ENCODE peak calls at places on chromosomes 6 and 20, in six cellular contexts. Q, B, K, Y, T and G are unnamed samples.

GRCh38 chr20:57698191-57698866 is 11.5 kb downstream of the PMEPA1 start:
- DNase-seq in Q (no peak), B (peak; percentile 98), K (peak; percentile 96), Y (no peak), T (no peak), G (peak; percentile 100)

GRCh38 chr6:138546733-138547185 is 47.5 kb upstream of the NHSL1 start:
- DNase-seq in Q (no peak), B (peak; percentile 88), K (no peak), Y (no peak), T (no peak), G (peak; percentile 13)

GRCh38 chr6:100353276-100354015 is 111.3 kb downstream of the SIM1 start:
- DNase-seq in Q (no peak), B (peak; percentile 68), K (peak; percentile 67), Y (no peak), T (no peak), G (peak; percentile 14)

GRCh38 chr6:132643547-132643946 is 15.4 kb downstream of the TAAR1 start:
- DNase-seq in Q (no peak), B (no peak), K (no peak), Y (no peak), T (no peak), G (no peak)

GRCh38 chr6:18263561-18264337 is 581 bp downstream of the DEK start:
- DNase-seq in Q (peak; percentile 68), B (peak; percentile 28), K (peak; percentile 48), Y (peak; percentile 79), T (peak; percentile 74), G (peak; percentile 61)

GRCh38 chr6:17640477-17640917 is 40.4 kb downstream of the FAM8A1 start:
- DNase-seq in Q (no peak), B (no peak), K (peak; percentile 9), Y (no peak), T (no peak), G (no peak)

GRCh38 chr6:142013875-142014495 is 118.7 kb upstream of the GJE1 start:
- DNase-seq in Q (no peak), B (peak; percentile 19), K (no peak), Y (no peak), T (no peak), G (peak; percentile 43)

GRCh38 chr6:154868143-154868594 is 126.9 kb upstream of the TIAM2 start:
- DNase-seq in Q (no peak), B (peak; percentile 73), K (peak; percentile 54), Y (no peak), T (no peak), G (peak; percentile 66)

GRCh38 chr6:43122146-43122545 is 46.0 kb downstream of the PTK7 start:
- DNase-seq in Q (no peak), B (no peak), K (no peak), Y (no peak), T (no peak), G (no peak)

GRCh38 chr6:11434565-11435326 is 102.8 kb upstream of the TMEM170B start:
- DNase-seq in Q (no peak), B (peak; percentile 84), K (peak; percentile 70), Y (no peak), T (no peak), G (peak; percentile 97)

GRCh38 chr6:73631849-73632248 is 21.9 kb downstream of the SLC17A5 start:
- DNase-seq in Q (no peak), B (peak; percentile 24), K (peak; percentile 46), Y (no peak), T (no peak), G (peak; percentile 10)

GRCh38 chr6:138250513-138251247 is 32.4 kb upstream of the PBOV1 start:
- DNase-seq in Q (no peak), B (peak; percentile 92), K (peak; percentile 70), Y (no peak), T (peak; percentile 17), G (no peak)

DNA sequence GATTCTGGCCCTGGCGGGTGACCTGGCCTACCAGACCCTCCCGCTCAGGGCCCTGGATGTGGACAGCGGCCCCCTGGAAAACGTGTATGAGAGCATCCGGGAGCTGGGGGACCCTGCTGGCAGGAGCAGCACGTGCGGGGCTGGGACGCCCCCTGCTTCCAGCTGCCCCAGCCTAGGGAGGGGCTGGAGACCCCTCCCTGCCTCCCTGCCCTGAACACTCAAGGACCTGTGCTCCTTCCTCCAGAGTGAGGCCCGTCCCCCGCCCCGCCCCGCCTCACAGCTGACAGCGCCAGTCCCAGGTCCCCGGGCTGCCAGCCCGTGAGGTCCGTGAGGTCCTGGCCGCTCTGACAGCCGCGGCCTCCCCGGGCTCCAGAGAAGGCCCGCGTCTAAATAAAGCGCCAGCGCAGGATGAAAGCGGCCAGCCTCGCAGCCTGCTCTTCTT is 868 bp upstream of the SLC2A4RG start:
- DNase-seq in Q (no peak), B (peak; percentile 28), K (no peak), Y (peak; percentile 78), T (peak; percentile 77), G (no peak)
- H3K4me3 ChIP-seq in Q (peak overlapping the region; percentile 65), B (no peak overlapping the region), K (no peak overlapping the region), Y (peak overlapping the region; percentile 79), T (peak overlapping the region; percentile 78), G (no peak overlapping the region)

GRCh38 chr6:89638320-89639195 is at the start of gene LYRM2:
- DNase-seq in Q (peak; percentile 94), B (peak; percentile 95), K (peak; percentile 92), Y (peak; percentile 95), T (peak; percentile 95), G (peak; percentile 87)
- H3K4me3 ChIP-seq in Q (peak within 1 kb of the TSS; percentile 85), B (peak within 1 kb of the TSS; percentile 70), K (peak within 1 kb of the TSS; percentile 87), Y (peak within 1 kb of the TSS; percentile 69), T (peak within 1 kb of the TSS; percentile 80), G (peak within 1 kb of the TSS; percentile 76)

DNA sequence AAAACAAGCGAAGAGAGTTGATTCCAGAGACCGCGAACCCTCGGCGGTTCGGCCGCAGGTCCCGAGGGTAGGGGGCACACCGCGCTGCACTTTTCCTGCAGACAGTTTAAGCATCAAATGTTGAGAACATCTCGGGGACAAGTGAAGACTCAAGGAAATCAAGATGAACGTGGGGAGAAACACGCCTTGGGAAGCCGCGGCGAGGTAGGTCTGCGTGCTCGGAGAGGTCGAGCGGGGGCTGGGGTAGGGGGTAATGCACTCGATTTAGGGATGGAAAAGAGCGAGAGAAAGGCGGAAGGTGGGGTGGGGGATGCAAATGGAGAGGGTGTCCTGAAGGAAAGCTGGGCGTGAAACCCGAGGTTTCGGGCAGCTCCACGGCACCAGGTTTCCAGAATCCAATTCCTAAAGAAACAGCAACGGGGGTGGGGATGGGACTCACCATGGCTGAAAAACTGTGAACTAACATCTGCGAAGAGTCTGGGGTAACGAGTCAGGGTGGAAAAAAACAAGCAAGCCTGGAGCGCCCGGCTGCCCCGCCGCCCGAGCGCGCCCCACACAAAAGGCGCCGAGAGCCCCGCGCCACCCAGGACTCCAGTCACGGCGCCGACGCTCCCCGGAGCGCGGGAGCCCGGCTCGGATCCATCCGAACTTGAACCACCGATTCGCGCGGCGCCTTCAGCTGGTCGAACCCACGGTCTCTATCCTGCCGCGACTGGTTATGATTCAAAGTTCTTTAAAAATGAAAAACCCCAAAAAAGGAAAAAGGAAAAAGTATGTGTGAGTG is 3.6 kb downstream of the TFAP2A start:
- DNase-seq in Q (no peak), B (no peak), K (no peak), Y (no peak), T (no peak), G (no peak)
- H3K4me3 ChIP-seq in Q (peak overlapping the region; percentile 73), B (peak overlapping the region; percentile 56), K (peak overlapping the region; percentile 97), Y (peak overlapping the region; percentile 72), T (peak overlapping the region; percentile 74), G (peak overlapping the region; percentile 91)

GRCh38 chr6:50850860-50851259 is 32.2 kb downstream of the TFAP2B start:
- DNase-seq in Q (no peak), B (no peak), K (no peak), Y (no peak), T (no peak), G (no peak)

GRCh38 chr6:50851269-50851847 is 32.7 kb downstream of the TFAP2B start:
- DNase-seq in Q (no peak), B (no peak), K (no peak), Y (no peak), T (no peak), G (no peak)

GRCh38 chr6:50849016-50849748 is 30.5 kb downstream of the TFAP2B start:
- DNase-seq in Q (no peak), B (no peak), K (no peak), Y (no peak), T (no peak), G (no peak)

GRCh38 chr6:50849781-50850180 is 31.1 kb downstream of the TFAP2B start:
- DNase-seq in Q (no peak), B (no peak), K (no peak), Y (no peak), T (no peak), G (no peak)

DNA sequence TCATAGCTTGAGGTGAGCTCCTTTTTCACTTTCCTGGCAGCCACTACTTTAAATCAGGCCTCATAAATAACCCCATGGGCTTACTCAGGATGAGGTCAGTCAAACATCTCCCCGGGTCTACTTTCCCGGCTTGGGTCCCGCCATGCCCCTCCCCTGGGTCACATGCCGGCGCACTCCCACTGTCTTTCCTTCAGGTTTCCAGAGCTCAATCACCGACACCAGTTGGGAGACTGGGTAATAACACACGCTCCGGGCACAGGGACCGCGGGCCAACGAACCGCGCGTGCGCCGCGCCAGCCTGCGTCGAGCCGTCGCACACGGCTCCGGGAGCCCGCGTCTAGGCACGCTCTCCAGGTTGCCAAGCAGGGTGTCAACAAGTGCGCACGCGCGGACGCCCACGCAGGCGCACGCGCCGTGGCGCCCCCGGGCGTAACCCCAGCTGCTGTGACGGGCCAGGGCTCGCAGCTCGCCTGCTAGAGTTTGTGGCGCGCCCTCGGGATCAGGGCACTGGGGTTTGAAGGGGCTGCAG is 31.6 kb downstream of the TFAP2B start:
- DNase-seq in Q (no peak), B (no peak), K (no peak), Y (no peak), T (no peak), G (peak; percentile 40)
- H3K4me3 ChIP-seq in Q (no peak overlapping the region), B (peak overlapping the region; percentile 3), K (no peak overlapping the region), Y (no peak overlapping the region), T (peak overlapping the region; percentile 37), G (peak overlapping the region; percentile 57)

GRCh38 chr6:152380351-152380767 is 256.8 kb downstream of the SYNE1 start:
- DNase-seq in Q (no peak), B (peak; percentile 92), K (peak; percentile 44), Y (no peak), T (no peak), G (peak; percentile 41)
- H3K4me3 ChIP-seq in Q (no peak overlapping the region), B (peak overlapping the region; percentile 75), K (peak overlapping the region; percentile 71), Y (peak overlapping the region; percentile 56), T (peak overlapping the region; percentile 64), G (peak overlapping the region; percentile 72)

GRCh38 chr6:54050750-54051149 is 60.5 kb upstream of the MLIP start:
- DNase-seq in Q (no peak), B (no peak), K (no peak), Y (no peak), T (no peak), G (no peak)

GRCh38 chr6:54057068-54057467 is 54.2 kb upstream of the MLIP start:
- DNase-seq in Q (no peak), B (no peak), K (no peak), Y (no peak), T (no peak), G (no peak)

GRCh38 chr6:54058236-54058635 is 53.0 kb upstream of the MLIP start:
- DNase-seq in Q (no peak), B (no peak), K (no peak), Y (no peak), T (no peak), G (no peak)

GRCh38 chr6:54056105-54056504 is 55.1 kb upstream of the MLIP start:
- DNase-seq in Q (no peak), B (no peak), K (no peak), Y (no peak), T (no peak), G (no peak)

DNA sequence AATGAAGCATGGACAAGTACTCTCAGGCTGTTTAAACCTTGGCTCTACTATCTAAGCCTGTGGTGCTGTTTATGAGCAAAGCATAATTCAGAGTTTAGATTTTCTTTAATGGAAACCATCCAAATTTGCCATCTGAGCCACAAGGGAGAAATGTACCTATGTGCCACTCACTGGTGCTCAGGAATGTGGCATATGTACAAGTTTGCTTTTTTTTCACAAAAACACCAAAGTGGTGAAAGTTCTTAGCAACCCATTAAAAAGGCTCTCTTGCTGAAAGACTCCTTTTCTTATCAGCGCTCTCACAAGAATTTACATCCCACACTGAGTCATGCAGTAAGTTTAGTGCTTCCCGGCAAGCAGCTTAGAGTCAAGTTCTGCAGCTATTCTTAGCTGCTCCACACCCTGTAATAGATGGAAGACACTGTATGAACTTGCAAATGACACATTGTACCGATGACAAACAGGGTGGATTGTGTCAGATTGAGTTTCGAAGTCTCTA is 57.3 kb upstream of the MLIP start:
- DNase-seq in Q (no peak), B (peak; percentile 90), K (peak; percentile 64), Y (no peak), T (no peak), G (peak; percentile 73)
- H3K4me3 ChIP-seq in Q (no peak overlapping the region), B (no peak overlapping the region), K (peak overlapping the region; percentile 33), Y (peak overlapping the region; percentile 25), T (peak overlapping the region; percentile 50), G (no peak overlapping the region)